ENCODE peak calls at places on chromosomes 12 and 14, in six cellular contexts. One of them, this sample, is unnamed.

GRCh38 chr14:69687963-69688649 is 76.7 kb downstream of the SUSD6 start:
- DNase-seq in GM12891: no peak
- DNase-seq in K562: no peak
- DNase-seq in GM12878: no peak
- DNase-seq in H1: no peak
- DNase-seq in HepG2: peak
- DNase-seq in this sample: no peak

GRCh38 chr12:42473130-42473529 is 116.4 kb downstream of the PRICKLE1 start:
- DNase-seq in GM12891: no peak
- DNase-seq in K562: no peak
- DNase-seq in GM12878: no peak
- DNase-seq in H1: no peak
- DNase-seq in HepG2: no peak
- DNase-seq in this sample: no peak

GRCh38 chr14:54182419-54183040 is 214.3 kb upstream of the CDKN3 start:
- DNase-seq in GM12891: no peak
- DNase-seq in K562: no peak
- DNase-seq in GM12878: no peak
- DNase-seq in H1: no peak
- DNase-seq in HepG2: peak
- DNase-seq in this sample: no peak

GRCh38 chr12:106226884-106227640 is 20.8 kb downstream of the CKAP4 start:
- DNase-seq in GM12891: peak
- DNase-seq in K562: peak
- DNase-seq in GM12878: no peak
- DNase-seq in H1: no peak
- DNase-seq in HepG2: peak
- DNase-seq in this sample: peak

GRCh38 chr14:60253649-60254048 is 4.6 kb downstream of the PPM1A start:
- DNase-seq in GM12891: no peak
- DNase-seq in K562: peak
- DNase-seq in GM12878: no peak
- DNase-seq in H1: no peak
- DNase-seq in HepG2: no peak
- DNase-seq in this sample: no peak

GRCh38 chr12:94585624-94586023 is 64.7 kb downstream of the TMCC3 start:
- DNase-seq in GM12891: no peak
- DNase-seq in K562: no peak
- DNase-seq in GM12878: no peak
- DNase-seq in H1: no peak
- DNase-seq in HepG2: no peak
- DNase-seq in this sample: no peak

GRCh38 chr14:21382886-21383847 is 652 bp downstream of the SUPT16H start:
- DNase-seq in GM12891: peak
- DNase-seq in K562: peak
- DNase-seq in GM12878: no peak
- DNase-seq in H1: no peak
- DNase-seq in HepG2: peak
- DNase-seq in this sample: peak

GRCh38 chr14:34051966-34052657 is 101.2 kb upstream of the EGLN3 start:
- DNase-seq in GM12891: no peak
- DNase-seq in K562: no peak
- DNase-seq in GM12878: peak
- DNase-seq in H1: no peak
- DNase-seq in HepG2: peak
- DNase-seq in this sample: no peak

GRCh38 chr12:93982847-93983315 is 165.5 kb upstream of the PLXNC1 start:
- DNase-seq in GM12891: no peak
- DNase-seq in K562: no peak
- DNase-seq in GM12878: no peak
- DNase-seq in H1: no peak
- DNase-seq in HepG2: no peak
- DNase-seq in this sample: no peak

GRCh38 chr12:3973269-3973884 is 100.2 kb upstream of the PARP11 start:
- DNase-seq in GM12891: no peak
- DNase-seq in K562: no peak
- DNase-seq in GM12878: no peak
- DNase-seq in H1: no peak
- DNase-seq in HepG2: no peak
- DNase-seq in this sample: no peak

GRCh38 chr12:71164166-71164876 is 6.5 kb upstream of the TSPAN8 start:
- DNase-seq in GM12891: no peak
- DNase-seq in K562: no peak
- DNase-seq in GM12878: no peak
- DNase-seq in H1: no peak
- DNase-seq in HepG2: no peak
- DNase-seq in this sample: no peak

DNA sequence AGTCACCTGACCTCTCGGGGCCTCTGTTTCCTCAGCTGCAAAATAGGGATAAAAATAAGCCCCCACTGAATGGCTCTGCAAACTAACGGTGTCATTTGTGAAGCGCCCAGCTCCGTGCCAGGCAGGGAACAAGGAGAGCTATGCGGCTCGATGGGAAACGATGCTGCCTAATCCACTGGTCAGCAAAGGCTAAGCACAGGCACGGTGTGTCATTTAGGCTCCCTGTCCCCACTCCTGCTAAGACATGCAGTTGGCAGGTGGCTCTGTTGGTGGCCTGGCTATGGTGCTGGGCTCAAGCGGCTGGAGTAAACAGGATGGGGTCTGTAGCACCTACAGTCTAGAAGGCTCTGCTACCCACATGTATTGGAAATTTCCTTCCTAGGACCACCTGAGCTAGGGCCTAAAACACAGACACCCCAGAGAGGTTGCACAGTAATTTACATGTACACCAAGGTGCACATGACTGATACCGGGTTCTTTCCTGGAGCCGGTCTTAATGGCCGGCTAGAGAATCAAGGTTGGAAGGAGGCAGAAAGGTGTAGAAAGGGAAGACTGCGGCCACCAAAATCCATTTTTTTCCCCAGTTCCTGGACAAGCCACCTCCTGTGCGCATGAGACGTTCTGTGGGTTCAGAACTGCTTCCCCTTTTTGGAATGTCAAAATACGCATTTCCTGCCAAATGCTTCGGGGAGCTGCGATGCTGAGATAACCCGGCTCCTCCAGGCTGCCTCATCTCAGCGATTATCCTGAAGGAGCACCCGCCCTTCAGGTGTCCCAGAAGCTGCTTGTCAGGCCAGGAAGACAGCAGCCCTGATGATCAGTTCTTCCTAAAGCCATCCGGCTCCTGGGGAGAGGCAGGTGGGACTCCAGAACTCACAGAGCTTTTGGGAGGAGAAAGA is 1.0 kb downstream of the CACNA2D4 start:
- DNase-seq in GM12891: no peak
- DNase-seq in K562: peak
- DNase-seq in GM12878: no peak
- DNase-seq in H1: no peak
- DNase-seq in HepG2: no peak
- DNase-seq in this sample: no peak
- TF ChIP-seq POLR2AphosphoS5 in GM12891: no peak
- TF ChIP-seq POLR2AphosphoS5 in K562: no peak
- TF ChIP-seq POLR2AphosphoS5 in GM12878: no peak
- TF ChIP-seq POLR2AphosphoS5 in H1: no peak
- TF ChIP-seq POLR2AphosphoS5 in HepG2: no peak
- TF ChIP-seq POLR2AphosphoS5 in this sample: no peak

GRCh38 chr14:38078393-38078792 is 129.3 kb upstream of the SSTR1 start:
- DNase-seq in GM12891: no peak
- DNase-seq in K562: no peak
- DNase-seq in GM12878: no peak
- DNase-seq in H1: no peak
- DNase-seq in HepG2: no peak
- DNase-seq in this sample: no peak
- TF ChIP-seq TAF1 in GM12891: no peak
- TF ChIP-seq TAF1 in K562: no peak
- TF ChIP-seq TAF1 in GM12878: no peak
- TF ChIP-seq TAF1 in H1: no peak
- TF ChIP-seq TAF1 in HepG2: no peak
- TF ChIP-seq TAF1 in this sample: no peak

DNA sequence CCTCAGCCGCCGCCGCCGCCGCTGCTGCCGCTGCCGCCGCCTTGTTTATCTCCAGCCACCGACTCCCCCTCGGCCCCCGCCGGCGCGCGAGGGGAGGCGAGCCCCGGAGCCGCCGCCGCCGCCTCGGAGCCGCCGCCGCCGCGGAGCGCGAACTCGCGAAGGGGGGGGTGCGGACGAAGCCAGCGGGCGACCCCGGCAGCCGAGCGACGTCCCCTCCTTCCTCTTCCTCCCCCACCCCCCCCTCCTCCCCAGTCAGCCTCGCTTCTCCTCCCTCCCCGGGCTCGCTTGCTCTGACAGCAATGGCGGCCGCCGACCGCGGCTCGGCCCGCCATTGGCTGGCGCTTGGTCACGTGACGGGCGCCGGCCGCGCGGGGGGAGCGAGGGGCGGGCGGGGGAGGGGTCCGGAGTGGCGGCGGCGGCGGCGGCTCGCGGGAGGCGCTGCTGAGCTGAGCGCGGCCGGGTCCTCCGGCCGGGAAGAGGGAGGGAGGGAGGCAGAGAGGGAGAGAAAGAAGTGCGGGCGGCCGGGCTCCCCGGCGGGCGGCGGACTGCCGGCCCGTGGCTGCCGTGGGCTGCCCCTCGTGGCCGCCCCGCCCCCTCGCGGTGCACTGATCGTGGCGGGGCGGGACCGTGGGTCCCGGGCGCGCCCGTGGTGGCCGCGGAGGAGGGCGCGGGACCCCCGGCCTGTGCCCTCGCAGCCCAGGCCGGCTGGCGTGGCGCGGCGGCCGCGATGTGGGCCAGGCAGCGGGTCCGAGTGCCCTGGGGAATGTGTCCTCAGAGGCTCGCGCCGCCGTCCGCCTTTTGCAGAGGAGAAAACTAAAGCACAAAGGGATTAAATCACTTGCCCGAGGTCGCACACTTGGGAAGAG is at the start of gene MED13L:
- DNase-seq in GM12891: peak
- DNase-seq in K562: peak
- DNase-seq in GM12878: no peak
- DNase-seq in H1: peak
- DNase-seq in HepG2: peak
- DNase-seq in this sample: peak
- TF ChIP-seq POLR2A in GM12891: no peak
- TF ChIP-seq POLR2A in K562: no peak
- TF ChIP-seq POLR2A in GM12878: peak
- TF ChIP-seq POLR2A in H1: peak
- TF ChIP-seq POLR2A in HepG2: peak
- TF ChIP-seq POLR2A in this sample: peak

DNA sequence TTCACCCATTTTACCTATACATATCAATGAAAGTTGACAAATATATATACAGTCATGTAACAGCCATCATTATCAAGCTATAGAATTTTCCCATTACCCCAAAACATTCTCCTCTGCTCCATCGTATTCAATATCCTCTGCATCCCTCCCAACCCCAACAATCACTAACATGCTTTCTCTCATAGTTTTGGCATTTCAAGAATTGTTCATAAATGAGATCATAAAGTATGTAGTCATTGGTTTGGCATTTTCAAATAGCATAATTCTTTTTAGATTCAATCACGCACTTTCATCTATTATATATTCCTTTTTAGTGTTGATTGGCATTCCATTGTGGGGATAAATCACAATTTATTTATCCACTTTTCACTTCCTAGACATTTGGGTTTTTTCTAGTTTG is 866.0 kb upstream of the TMEM132C start:
- DNase-seq in GM12891: no peak
- DNase-seq in K562: no peak
- DNase-seq in GM12878: no peak
- DNase-seq in H1: no peak
- DNase-seq in HepG2: no peak
- DNase-seq in this sample: no peak
- TF ChIP-seq POLR2AphosphoS5 in GM12891: no peak
- TF ChIP-seq POLR2AphosphoS5 in K562: no peak
- TF ChIP-seq POLR2AphosphoS5 in GM12878: no peak
- TF ChIP-seq POLR2AphosphoS5 in H1: no peak
- TF ChIP-seq POLR2AphosphoS5 in HepG2: no peak
- TF ChIP-seq POLR2AphosphoS5 in this sample: no peak

GRCh38 chr14:103558071-103558882 is 4.2 kb downstream of the BAG5 start:
- DNase-seq in GM12891: no peak
- DNase-seq in K562: no peak
- DNase-seq in GM12878: no peak
- DNase-seq in H1: no peak
- DNase-seq in HepG2: no peak
- DNase-seq in this sample: no peak

GRCh38 chr14:103562385-103563088 is at the start of the genes BAG5 and COA8:
- DNase-seq in GM12891: peak
- DNase-seq in K562: peak
- DNase-seq in GM12878: peak
- DNase-seq in H1: peak
- DNase-seq in HepG2: peak
- DNase-seq in this sample: peak

GRCh38 chr14:103562135-103562384 is 397 bp downstream of the BAG5 start:
- DNase-seq in GM12891: no peak
- DNase-seq in K562: no peak
- DNase-seq in GM12878: no peak
- DNase-seq in H1: no peak
- DNase-seq in HepG2: no peak
- DNase-seq in this sample: no peak

GRCh38 chr14:103563089-103563620 is 395 bp downstream of the COA8 start:
- DNase-seq in GM12891: no peak
- DNase-seq in K562: peak
- DNase-seq in GM12878: no peak
- DNase-seq in H1: no peak
- DNase-seq in HepG2: peak
- DNase-seq in this sample: peak

GRCh38 chr14:103561381-103562134 is 899 bp downstream of the BAG5 start:
- DNase-seq in GM12891: peak
- DNase-seq in K562: no peak
- DNase-seq in GM12878: no peak
- DNase-seq in H1: no peak
- DNase-seq in HepG2: peak
- DNase-seq in this sample: peak
- TF ChIP-seq TAF1 in GM12891: no peak
- TF ChIP-seq TAF1 in K562: no peak
- TF ChIP-seq TAF1 in GM12878: no peak
- TF ChIP-seq TAF1 in H1: peak
- TF ChIP-seq TAF1 in HepG2: no peak
- TF ChIP-seq TAF1 in this sample: no peak

This sample was measured in GM12892.